ENCODE peak calls at places on chromosomes 2 and 18, in seven cellular contexts. S is neuronal stem cell, X is mesenchymal stem cell, J is IMR-90, I is trophoblast cell, F is H9, V is H1. N is an unnamed sample.
A peak's percentile ranks its signal among the peaks of the same experiment; 100 is the strongest.

GRCh38 chr2:96957299-96957698 is 29.1 kb downstream of the FAM178B start:
- DNase-seq in J (no peak), X (no peak), S (no peak), F (peak; percentile 79), V (no peak), I (no peak), N (peak; percentile 57)

GRCh38 chr2:200050921-200051620 is 95.7 kb downstream of the MAIP1 start:
- DNase-seq in J (no peak), F (no peak), X (no peak), S (no peak), I (no peak), V (no peak), N (peak; percentile 92)

GRCh38 chr18:9123520-9123919 is 13.1 kb upstream of the ANKRD12 start:
- DNase-seq in F (no peak), S (no peak), V (no peak), I (no peak), J (no peak), X (no peak), N (no peak)

GRCh38 chr2:29260151-29260772 is 145.0 kb downstream of the CLIP4 start:
- DNase-seq in X (no peak), V (no peak), S (no peak), I (no peak), F (no peak), J (peak; percentile 33), N (no peak)

GRCh38 chr2:29532451-29532850 is 388.9 kb downstream of the ALK start:
- DNase-seq in I (no peak), X (peak; percentile 24), S (no peak), V (no peak), J (peak; percentile 32), F (no peak), N (no peak)

GRCh38 chr2:231059756-231060155 is 3.1 kb downstream of the PSMD1 start:
- DNase-seq in F (no peak), J (peak; percentile 38), I (no peak), S (no peak), X (no peak), V (no peak), N (no peak)

GRCh38 chr18:702957-703659 is 9.3 kb downstream of the ENOSF1 start:
- DNase-seq in V (peak; percentile 23), X (peak; percentile 97), F (no peak), I (no peak), J (peak; percentile 91), S (no peak), N (no peak)

GRCh38 chr2:84919885-84920580 is 14.6 kb downstream of the TMSB10 start:
- DNase-seq in X (peak; percentile 97), V (no peak), I (peak; percentile 70), J (peak; percentile 99), S (no peak), F (no peak), N (peak; percentile 80)

GRCh38 chr18:36700955-36701354 is 127.8 kb downstream of the TPGS2 start:
- DNase-seq in I (no peak), S (no peak), J (no peak), X (no peak), F (no peak), V (no peak), N (no peak)

GRCh38 chr2:224366269-224366668 is 35.6 kb downstream of the FAM124B start:
- DNase-seq in X (no peak), J (no peak), V (no peak), F (no peak), I (no peak), S (no peak), N (no peak)

GRCh38 chr2:156191547-156191946 is 141.0 kb downstream of the NR4A2 start:
- DNase-seq in X (peak; percentile 19), I (no peak), J (no peak), F (no peak), S (no peak), V (no peak), N (no peak)

GRCh38 chr2:195404650-195405049 is 252.4 kb upstream of the SLC39A10 start:
- DNase-seq in X (no peak), I (no peak), V (no peak), J (no peak), S (no peak), F (no peak), N (no peak)

GRCh38 chr2:240846881-240847601 is 21.6 kb upstream of the AGXT start:
- DNase-seq in J (no peak), X (no peak), S (no peak), F (no peak), I (no peak), V (no peak), N (no peak)

GRCh38 chr2:205688417-205689200 is 6.3 kb downstream of the NRP2 start:
- DNase-seq in X (no peak), V (peak; percentile 42), I (no peak), F (no peak), S (no peak), J (peak; percentile 51), N (peak; percentile 71)

GRCh38 chr2:138707424-138708074 is 72.6 kb downstream of the NXPH2 start:
- DNase-seq in F (no peak), S (no peak), J (peak; percentile 90), X (peak; percentile 92), I (no peak), V (no peak), N (no peak)

DNA sequence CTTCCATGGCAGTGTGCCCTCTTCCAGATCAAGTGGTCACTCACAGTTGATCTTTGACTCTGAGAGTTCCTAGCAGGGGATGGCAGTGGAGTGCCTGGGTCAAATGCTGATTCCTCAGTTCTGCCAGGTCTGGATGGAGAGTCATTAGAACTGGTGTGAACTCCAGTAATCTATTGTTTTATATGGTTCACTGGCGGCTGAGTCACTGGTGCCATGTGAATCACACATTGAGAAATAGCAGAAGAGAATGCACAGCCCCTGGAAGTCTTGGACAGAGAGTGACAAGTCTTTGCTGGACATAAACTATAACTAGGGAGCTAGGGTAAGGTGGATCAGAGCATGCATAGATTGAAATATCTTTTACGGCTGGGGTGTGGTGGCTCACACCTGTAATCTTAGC is 86.9 kb downstream of the EIF2AK3 start:
- DNase-seq in I (no peak), F (no peak), X (peak; percentile 26), V (no peak), J (peak; percentile 53), S (no peak), N (no peak)
- H2AK5ac ChIP-seq in I (no peak overlapping the region), F (no peak overlapping the region), X (no peak overlapping the region), V (peak overlapping the region; percentile 55), J (no peak overlapping the region), S (no peak overlapping the region), N (no peak overlapping the region)

GRCh38 chr2:24926220-24926601 is 6.2 kb upstream of the ADCY3 start:
- DNase-seq in S (no peak), V (no peak), F (no peak), X (no peak), J (no peak), I (no peak), N (no peak)
- H2AK5ac ChIP-seq in S (peak overlapping the region; percentile 60), V (peak overlapping the region; percentile 100), F (no peak overlapping the region), X (no peak overlapping the region), J (peak overlapping the region; percentile 36), I (no peak overlapping the region), N (peak overlapping the region; percentile 27)

DNA sequence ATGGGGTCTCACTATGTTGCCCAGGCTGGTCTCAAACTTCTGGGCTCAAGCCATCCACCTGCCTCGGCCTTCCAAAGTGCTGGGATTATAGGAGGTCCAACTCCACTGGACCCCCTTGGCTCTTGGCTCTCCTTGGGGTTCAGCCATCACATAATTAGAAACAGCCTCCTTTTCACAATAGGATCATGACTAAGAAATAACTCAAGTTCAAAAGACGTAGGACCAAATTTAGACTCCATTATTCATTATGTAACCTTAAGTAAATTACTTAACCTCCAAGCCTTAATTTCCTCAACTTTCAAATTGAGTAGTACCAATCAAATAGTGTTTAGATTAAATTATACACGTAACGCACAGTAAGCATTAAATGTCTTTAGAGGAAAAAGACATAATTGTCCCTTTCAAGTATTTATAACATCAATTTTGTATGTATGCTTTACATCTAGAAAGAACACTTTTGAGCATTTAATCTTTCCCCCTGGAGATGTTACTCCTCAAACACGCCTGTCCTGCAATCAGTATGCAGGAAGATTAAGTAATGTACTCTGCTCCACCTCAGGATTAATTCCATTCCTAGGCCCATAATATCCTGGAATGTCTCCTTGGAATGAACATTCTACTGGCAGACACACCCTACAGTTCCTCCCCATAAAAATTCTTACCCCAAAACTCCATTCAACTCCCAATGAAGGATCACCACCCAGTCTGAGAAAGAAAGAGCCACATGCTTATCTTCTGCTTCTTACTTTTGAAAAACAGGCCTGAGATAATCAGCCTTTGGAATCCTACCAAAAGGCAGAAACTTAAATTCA is 49.1 kb downstream of the COBLL1 start:
- DNase-seq in F (no peak), S (no peak), I (no peak), J (no peak), X (no peak), V (no peak), N (peak; percentile 77)
- H2AK5ac ChIP-seq in F (no peak overlapping the region), S (no peak overlapping the region), I (no peak overlapping the region), J (no peak overlapping the region), X (no peak overlapping the region), V (no peak overlapping the region), N (no peak overlapping the region)

GRCh38 chr2:160390544-160391258 is 102.9 kb downstream of the RBMS1 start:
- DNase-seq in V (no peak), X (no peak), F (no peak), S (no peak), I (no peak), J (peak; percentile 76), N (no peak)

GRCh38 chr2:160397530-160397865 is 96.1 kb downstream of the RBMS1 start:
- DNase-seq in I (no peak), V (no peak), S (peak; percentile 74), J (peak; percentile 50), F (no peak), X (no peak), N (peak; percentile 76)

GRCh38 chr2:160389875-160390274 is 103.7 kb downstream of the RBMS1 start:
- DNase-seq in X (no peak), F (no peak), J (peak; percentile 64), S (no peak), I (no peak), V (no peak), N (no peak)

GRCh38 chr2:160392201-160392600 is 101.4 kb downstream of the RBMS1 start:
- DNase-seq in X (no peak), S (no peak), V (no peak), J (peak; percentile 57), I (no peak), F (no peak), N (no peak)

GRCh38 chr2:160394153-160394552 is 99.5 kb downstream of the RBMS1 start:
- DNase-seq in X (no peak), I (no peak), V (no peak), J (no peak), S (no peak), F (no peak), N (no peak)
- H2AK5ac ChIP-seq in X (no peak overlapping the region), I (no peak overlapping the region), V (no peak overlapping the region), J (no peak overlapping the region), S (no peak overlapping the region), F (no peak overlapping the region), N (no peak overlapping the region)

GRCh38 chr2:98110741-98111140 is 23.8 kb downstream of the VWA3B start:
- DNase-seq in S (no peak), I (no peak), V (no peak), F (no peak), X (no peak), J (no peak), N (no peak)

GRCh38 chr2:98102878-98103277 is 15.9 kb downstream of the VWA3B start:
- DNase-seq in I (no peak), F (no peak), S (no peak), V (no peak), J (no peak), X (no peak), N (no peak)

DNA sequence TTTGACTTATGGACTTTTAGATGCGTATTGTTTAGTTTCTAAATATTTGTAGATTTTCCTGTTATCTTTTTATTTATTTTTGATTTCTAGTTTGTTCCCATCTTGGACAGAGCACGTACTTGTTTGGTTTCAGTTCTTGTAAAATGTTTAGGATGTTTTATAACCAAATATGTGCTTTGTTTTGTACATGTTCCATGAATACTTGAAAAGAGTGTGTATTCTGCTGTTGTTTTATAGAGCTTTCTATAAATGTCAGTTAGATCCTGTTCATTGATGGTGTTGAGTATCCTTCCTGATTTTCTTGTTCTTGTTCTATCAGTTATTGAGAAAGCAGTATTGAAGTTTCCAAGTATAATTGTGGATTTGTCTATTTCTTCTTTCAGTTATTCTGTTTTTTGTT is 21.1 kb downstream of the VWA3B start:
- DNase-seq in F (no peak), V (no peak), I (no peak), S (no peak), X (no peak), J (no peak), N (no peak)
- H2AK5ac ChIP-seq in F (no peak overlapping the region), V (no peak overlapping the region), I (no peak overlapping the region), S (no peak overlapping the region), X (no peak overlapping the region), J (no peak overlapping the region), N (no peak overlapping the region)

N was measured in mesendoderm.